ENCODE peak calls at places on chromosomes 11 and 22, in four cellular contexts. V is activated CD4-positive, alpha-beta T cell treated with anti-CD3 and anti-CD28 coated beads, Interleukin-2, amount 50 U/mL, for 24 hours; Z is AG08396; Q is nucleus accumbens. L is an unnamed sample.

GRCh38 chr11:74902342-74902741 is 46.5 kb downstream of the XRRA1 start:
- DNase-seq in V (no peak), Z (no peak), Q (no peak), L (no peak)

GRCh38 chr11:111069076-111069475 is 176.4 kb upstream of the POU2AF2 start:
- DNase-seq in V (no peak), Z (no peak), Q (no peak), L (peak)

GRCh38 chr22:27870234-27871191 is 48.5 kb downstream of the PITPNB start:
- DNase-seq in V (no peak), Z (no peak), Q (no peak), L (no peak)

GRCh38 chr11:795638-796564 is 2.2 kb downstream of the SLC25A22 start:
- DNase-seq in V (peak), Z (peak), Q (peak), L (peak)

GRCh38 chr22:37196539-37197450 is 8.7 kb upstream of the C1QTNF6 start:
- DNase-seq in V (no peak), Z (peak), Q (peak), L (peak)

GRCh38 chr11:790721-791564 is 1.1 kb upstream of the CEND1 start:
- DNase-seq in V (no peak), Z (no peak), Q (no peak), L (peak)

GRCh38 chr22:39384750-39385480 is 14.7 kb upstream of the TAB1 start:
- DNase-seq in V (no peak), Z (no peak), Q (no peak), L (no peak)

GRCh38 chr11:13140028-13140870 is 131.1 kb downstream of the RASSF10 start:
- DNase-seq in V (no peak), Z (no peak), Q (no peak), L (no peak)

GRCh38 chr22:39314251-39314971 is 5.0 kb downstream of the RPL3 start:
- DNase-seq in V (no peak), Z (no peak), Q (no peak), L (no peak)

GRCh38 chr11:10076458-10077141 is 217.4 kb downstream of the SBF2 start:
- DNase-seq in V (no peak), Z (peak), Q (no peak), L (peak)

GRCh38 chr22:21762712-21763581 is 27.4 kb upstream of the YPEL1 start:
- DNase-seq in V (peak), Z (no peak), Q (peak), L (no peak)

GRCh38 chr11:101880208-101880607 is 34.6 kb upstream of the CEP126 start:
- DNase-seq in V (no peak), Z (peak), Q (no peak), L (no peak)

L was measured in NCI-H226.